ENCODE peak calls at places on chromosomes 12 and 14, in four cellular contexts. D is tibial nerve, Z is astrocyte, J is brain microvascular endothelial cell. X is an unnamed sample. For H3K36me3, the result is how much of the 10 kb centered on the place peaks cover.

GRCh38 chr12:14958361-14959125 is 2.9 kb downstream of the ARHGDIB start:
- DNase-seq in D (no peak), Z (no peak), J (no peak), X (no peak)

GRCh38 chr12:89439946-89440345 is 84.7 kb downstream of the GALNT4 start:
- DNase-seq in D (no peak), Z (peak), J (no peak), X (no peak)

GRCh38 chr12:10363922-10364838 is 25.7 kb downstream of the KLRK1 start:
- DNase-seq in D (no peak), Z (peak), J (peak), X (no peak)

GRCh38 chr14:37843969-37844607 is 248.7 kb downstream of the TTC6 start:
- DNase-seq in D (no peak), Z (no peak), J (no peak), X (no peak)

GRCh38 chr14:24881496-24881895 is 168.5 kb downstream of the STXBP6 start:
- DNase-seq in D (no peak), Z (no peak), J (no peak), X (no peak)

GRCh38 chr12:100437038-100437841 is 36.4 kb upstream of the NR1H4 start:
- DNase-seq in D (no peak), Z (no peak), J (no peak), X (peak)

GRCh38 chr14:58821421-58821820 is 183.7 kb downstream of the DACT1 start:
- DNase-seq in D (no peak), Z (no peak), J (no peak), X (no peak)

GRCh38 chr12:51621155-51621922 is 30.3 kb downstream of the SCN8A start:
- DNase-seq in D (no peak), Z (peak), J (no peak), X (no peak)

GRCh38 chr12:57300961-57301584 is 50.1 kb upstream of the STAC3 start:
- DNase-seq in D (no peak), Z (no peak), J (no peak), X (no peak)

GRCh38 chr12:52187206-52187605 is 4.6 kb downstream of the KRT80 start:
- DNase-seq in D (no peak), Z (no peak), J (no peak), X (no peak)

GRCh38 chr14:91919814-91920213 is 27.7 kb downstream of the FBLN5 start:
- DNase-seq in D (peak), Z (peak), J (peak), X (no peak)

GRCh38 chr12:28766398-28766797 is 382.7 kb upstream of the FAR2 start:
- DNase-seq in D (no peak), Z (no peak), J (no peak), X (no peak)

GRCh38 chr12:101407054-101407437 is 526 bp downstream of the ARL1 start:
- DNase-seq in D (no peak), Z (no peak), J (no peak), X (peak)

GRCh38 chr12:119578112-119578511 is 15.5 kb upstream of the TMEM233 start:
- DNase-seq in D (no peak), Z (peak), J (no peak), X (no peak)

GRCh38 chr14:103509864-103510263 is 12.8 kb downstream of the CKB start:
- DNase-seq in D (no peak), Z (no peak), J (no peak), X (no peak)

GRCh38 chr14:103510311-103511021 is 12.2 kb downstream of the CKB start:
- DNase-seq in D (no peak), Z (no peak), J (no peak), X (peak)

GRCh38 chr14:103507751-103508150 is 14.9 kb downstream of the CKB start:
- DNase-seq in D (no peak), Z (no peak), J (no peak), X (no peak)

GRCh38 chr14:103508521-103508920 is 14.1 kb downstream of the CKB start:
- DNase-seq in D (no peak), Z (no peak), J (no peak), X (no peak)

DNA sequence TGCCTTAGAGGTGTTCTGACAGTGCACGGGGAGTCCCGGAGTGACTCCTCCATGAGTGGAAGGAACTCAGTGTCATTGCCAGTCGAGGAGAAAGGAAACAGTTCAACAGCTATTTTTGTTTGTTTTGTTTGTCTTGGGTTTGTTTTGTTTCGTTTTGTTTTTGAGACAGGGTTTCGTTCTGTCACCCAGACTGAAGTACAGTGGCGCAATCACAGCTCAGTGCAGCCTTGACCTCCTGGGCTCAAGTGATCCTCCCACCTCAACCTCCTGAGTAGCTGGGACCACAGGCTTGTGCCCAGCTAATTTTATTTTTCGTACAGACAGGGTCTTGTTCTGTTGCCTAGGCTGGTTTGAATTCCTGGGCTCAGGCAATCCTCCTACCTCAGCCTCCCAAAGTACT is 13.7 kb downstream of the CKB start:
- DNase-seq in D (no peak), Z (no peak), J (no peak), X (no peak)
- H3K27ac ChIP-seq in D (no peak), Z (no peak), J (no peak), X (no peak)

GRCh38 chr12:113940929-113941486 is 25.1 kb downstream of the RBM19 start:
- DNase-seq in D (no peak), Z (no peak), J (no peak), X (no peak)

GRCh38 chr12:113942209-113942608 is 23.9 kb downstream of the RBM19 start:
- DNase-seq in D (no peak), Z (no peak), J (no peak), X (no peak)

GRCh38 chr12:113939867-113940266 is 26.3 kb downstream of the RBM19 start:
- DNase-seq in D (no peak), Z (no peak), J (no peak), X (no peak)

GRCh38 chr12:113938471-113938870 is 27.7 kb downstream of the RBM19 start:
- DNase-seq in D (no peak), Z (no peak), J (no peak), X (no peak)

DNA sequence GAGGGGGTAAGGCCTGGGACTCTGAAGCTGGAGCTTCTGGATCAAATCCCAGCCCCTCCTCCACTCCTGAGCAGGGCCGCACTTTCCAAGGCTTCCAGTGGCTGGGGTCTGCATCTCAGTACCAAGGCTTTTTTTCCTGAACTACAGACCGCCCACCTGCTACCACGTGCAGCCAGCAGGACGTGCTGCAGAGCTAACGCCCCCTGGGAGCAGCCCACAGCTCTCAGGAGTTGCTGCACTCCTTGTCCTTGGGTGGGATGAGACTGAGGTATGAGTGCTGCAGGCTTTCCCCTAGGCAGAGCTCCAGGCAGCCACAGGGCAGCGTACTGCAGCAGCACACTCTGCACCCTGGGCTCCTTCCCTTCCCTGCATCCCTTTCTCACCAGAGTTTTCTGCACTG is 25.8 kb downstream of the RBM19 start:
- DNase-seq in D (no peak), Z (no peak), J (no peak), X (no peak)
- H3K36me3 ChIP-seq in D (half or more), Z (under half), J (under half), X (under half)

GRCh38 chr14:23153891-23154796 is 29.3 kb downstream of the SLC7A8 start:
- DNase-seq in D (peak), Z (peak), J (peak), X (peak)
- H3K4me3 ChIP-seq in D (peak), Z (no peak), J (no peak), X (no peak)

GRCh38 chr12:95788637-95789036 is 1.9 kb downstream of the NTN4 start:
- DNase-seq in D (no peak), Z (peak), J (no peak), X (no peak)

GRCh38 chr12:95790025-95790911 is at the start of gene NTN4:
- DNase-seq in D (peak), Z (no peak), J (peak), X (peak)

GRCh38 chr12:95787274-95787814 is 3.2 kb downstream of the NTN4 start:
- DNase-seq in D (no peak), Z (no peak), J (no peak), X (no peak)

GRCh38 chr12:95790912-95791849 is 617 bp upstream of the NTN4 start:
- DNase-seq in D (no peak), Z (no peak), J (no peak), X (peak)

DNA sequence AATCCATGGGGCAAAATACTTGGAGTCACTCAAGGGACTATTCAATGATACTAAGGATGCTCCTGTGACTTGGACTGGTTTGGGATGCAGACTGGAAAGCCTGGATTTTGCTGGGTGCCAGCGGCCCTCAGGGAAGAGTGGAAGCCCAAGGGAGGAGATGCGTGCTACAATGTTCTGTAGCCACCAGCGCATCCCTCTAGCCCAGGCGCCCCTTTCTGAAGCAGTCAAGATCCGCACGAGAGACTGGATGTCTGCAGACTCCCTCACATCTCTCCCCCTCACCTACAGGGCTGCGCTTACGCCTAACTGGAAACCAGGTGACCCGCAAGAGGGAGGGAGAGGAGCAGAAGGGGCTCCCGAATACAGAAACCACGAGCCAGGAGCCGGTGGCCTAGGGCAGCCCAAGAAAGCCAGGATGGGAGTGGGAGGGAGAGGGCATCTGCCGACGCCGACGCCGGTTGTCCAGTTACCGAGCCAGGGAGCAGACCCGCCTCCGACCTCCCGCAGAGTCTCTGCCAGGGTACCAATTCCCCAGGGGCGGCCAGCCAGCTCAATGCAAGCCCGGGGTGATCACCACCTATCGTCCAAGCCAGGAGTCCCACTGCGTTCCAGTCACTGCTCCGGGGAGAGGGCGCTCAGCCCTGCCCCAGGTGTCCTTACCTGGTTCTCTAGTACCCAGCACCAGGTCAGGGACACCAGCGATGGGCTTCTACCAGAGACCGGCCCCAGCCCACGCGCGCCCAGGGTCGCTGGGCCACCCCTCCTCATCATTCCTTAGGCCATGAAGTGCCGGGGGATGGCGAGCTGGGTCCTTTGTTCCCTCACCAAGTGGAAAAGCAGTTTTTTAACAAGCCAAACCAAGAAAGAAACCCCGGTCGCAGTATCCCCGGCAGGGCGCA is 1.2 kb downstream of the NTN4 start:
- DNase-seq in D (no peak), Z (no peak), J (peak), X (peak)
- H3K27ac ChIP-seq in D (peak), Z (peak), J (peak), X (peak)

DNA sequence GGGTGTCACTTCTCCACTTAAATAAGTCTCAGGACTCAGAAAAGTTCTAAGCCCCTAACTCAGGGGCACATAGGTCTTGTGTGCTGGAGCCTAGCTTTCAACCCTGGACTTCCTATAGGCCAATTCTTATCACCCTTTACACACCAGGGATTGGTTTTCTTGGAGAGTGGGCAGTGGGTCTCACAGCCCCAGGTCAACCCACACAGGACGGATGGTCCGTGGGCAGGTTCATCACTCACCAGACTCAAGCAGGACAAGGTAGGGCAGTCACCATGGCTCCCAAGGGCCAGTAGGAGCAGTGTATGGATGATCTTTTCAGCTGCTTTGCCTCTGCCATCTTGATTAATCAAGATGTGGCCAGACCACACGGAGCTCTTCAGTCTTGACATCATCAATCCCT is 232.5 kb downstream of the SLC41A2 start:
- DNase-seq in D (no peak), Z (no peak), J (no peak), X (no peak)
- H3K36me3 ChIP-seq in D (under half), Z (under half), J (under half), X (under half)

GRCh38 chr12:80494836-80495235 is 50.8 kb downstream of the PTPRQ start:
- DNase-seq in D (no peak), Z (no peak), J (no peak), X (no peak)
- H3K4me3 ChIP-seq in D (no peak), Z (no peak), J (no peak), X (no peak)

GRCh38 chr12:6936378-6936638 is 7.3 kb upstream of the RNU7-1 start:
- DNase-seq in D (no peak), Z (no peak), J (no peak), X (no peak)
- H3K27ac ChIP-seq in D (no peak), Z (no peak), J (no peak), X (no peak)

DNA sequence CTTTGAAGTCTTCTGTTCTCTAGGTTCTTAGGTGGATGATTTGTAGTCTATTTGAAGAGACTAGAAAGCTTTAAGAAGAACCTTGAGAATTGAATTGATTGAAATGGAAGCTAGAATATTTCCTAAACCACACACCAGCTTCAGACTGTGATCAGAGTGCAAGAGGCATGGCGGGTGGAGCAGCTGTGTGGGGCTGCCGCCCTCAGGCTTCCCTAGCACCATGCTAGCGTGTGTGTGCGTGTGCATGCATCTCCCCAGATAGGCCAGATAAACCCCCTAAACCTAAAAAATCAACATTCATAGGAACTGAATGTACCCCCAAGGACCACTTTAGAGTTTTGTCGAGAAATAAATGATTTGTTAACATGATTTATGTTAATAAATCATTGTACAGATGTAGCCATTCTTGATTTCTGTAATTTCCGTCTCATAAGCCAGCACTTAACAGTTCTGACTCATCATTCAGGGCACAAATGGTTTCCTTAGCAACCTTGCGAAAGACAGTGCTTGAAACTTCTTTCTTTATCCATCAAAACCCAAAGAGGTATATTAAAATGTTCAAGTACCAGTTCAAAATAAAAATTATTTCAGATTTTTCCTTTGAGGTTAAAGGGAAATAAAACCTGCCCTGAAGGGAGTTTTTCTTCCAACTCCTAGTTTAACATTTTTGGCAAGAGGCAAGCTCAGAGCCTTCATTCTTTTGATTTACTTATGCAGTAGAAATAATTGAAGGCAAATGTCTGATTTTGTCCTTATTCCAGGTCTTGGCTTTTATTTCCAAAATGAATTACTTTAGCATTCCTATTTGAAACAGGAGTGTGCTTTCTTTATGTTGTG is 206.2 kb upstream of the RGS6 start:
- DNase-seq in D (no peak), Z (peak), J (peak), X (no peak)
- H3K36me3 ChIP-seq in D (half or more), Z (under half), J (under half), X (under half)

GRCh38 chr14:39267592-39268112 is 33.9 kb downstream of the MIA2 start:
- DNase-seq in D (no peak), Z (no peak), J (no peak), X (no peak)

GRCh38 chr14:39266871-39267591 is 33.3 kb downstream of the MIA2 start:
- DNase-seq in D (peak), Z (peak), J (peak), X (peak)

GRCh38 chr14:39265741-39266588 is 32.2 kb downstream of the MIA2 start:
- DNase-seq in D (no peak), Z (peak), J (peak), X (no peak)

GRCh38 chr14:39266589-39266870 is 32.8 kb downstream of the MIA2 start:
- DNase-seq in D (peak), Z (no peak), J (no peak), X (peak)

GRCh38 chr14:39268393-39268792 is 34.7 kb downstream of the MIA2 start:
- DNase-seq in D (no peak), Z (peak), J (no peak), X (no peak)
- H3K4me3 ChIP-seq in D (peak), Z (peak), J (peak), X (peak)

DNA sequence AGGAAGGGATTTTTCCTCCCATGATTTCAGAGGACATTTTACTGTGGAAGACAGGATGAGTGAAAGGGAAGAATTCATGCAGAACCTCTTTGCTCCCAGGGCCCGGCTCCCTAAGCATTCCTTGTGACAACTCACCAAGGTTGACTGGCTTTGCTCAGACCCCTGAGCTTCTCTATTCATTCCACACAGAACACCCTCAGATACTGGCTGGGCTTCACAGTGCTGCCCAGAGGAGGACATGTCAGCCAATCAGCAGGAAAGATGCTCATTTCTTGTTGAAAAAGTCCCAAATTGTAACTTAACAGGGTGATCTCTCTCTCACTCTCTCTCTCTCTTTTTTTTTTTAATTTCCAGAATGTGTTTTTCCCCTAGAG is 43.7 kb downstream of the SSPN start:
- DNase-seq in D (no peak), Z (no peak), J (peak), X (no peak)
- H3K27ac ChIP-seq in D (peak), Z (peak), J (peak), X (no peak)